ENCODE peak calls at places on chromosomes 13 and 19, in eight cellular contexts. One of them, this sample, is unnamed.

GRCh38 chr13:79307866-79308298 is 98.2 kb downstream of the RBM26 start:
- DNase-seq in heart right ventricle: no peak
- DNase-seq in ascending aorta: no peak
- DNase-seq in adrenal gland: peak
- DNase-seq in CD8-positive, alpha-beta T cell: no peak
- DNase-seq in GM23338: peak
- DNase-seq in left ventricle myocardium inferior: no peak
- DNase-seq in HCT116: no peak
- DNase-seq in this sample: no peak

GRCh38 chr19:42132851-42133528 is 744 bp upstream of the POU2F2 start:
- DNase-seq in CD8-positive, alpha-beta T cell: peak
- DNase-seq in heart right ventricle: peak
- DNase-seq in adrenal gland: no peak
- DNase-seq in ascending aorta: peak
- DNase-seq in HCT116: peak
- DNase-seq in left ventricle myocardium inferior: peak
- DNase-seq in GM23338: peak
- DNase-seq in this sample: peak

GRCh38 chr19:3478409-3479176 is 1.7 kb downstream of the SMIM24 start:
- DNase-seq in GM23338: peak
- DNase-seq in ascending aorta: no peak
- DNase-seq in heart right ventricle: no peak
- DNase-seq in HCT116: no peak
- DNase-seq in adrenal gland: no peak
- DNase-seq in CD8-positive, alpha-beta T cell: no peak
- DNase-seq in left ventricle myocardium inferior: no peak
- DNase-seq in this sample: no peak

GRCh38 chr19:27671876-27672275 is 1541.1 kb downstream of the UQCRFS1 start:
- DNase-seq in adrenal gland: no peak
- DNase-seq in CD8-positive, alpha-beta T cell: no peak
- DNase-seq in GM23338: no peak
- DNase-seq in heart right ventricle: no peak
- DNase-seq in ascending aorta: no peak
- DNase-seq in HCT116: no peak
- DNase-seq in left ventricle myocardium inferior: no peak
- DNase-seq in this sample: no peak

GRCh38 chr13:33080962-33081655 is 64.9 kb downstream of the KL start:
- DNase-seq in heart right ventricle: no peak
- DNase-seq in GM23338: no peak
- DNase-seq in adrenal gland: no peak
- DNase-seq in ascending aorta: no peak
- DNase-seq in CD8-positive, alpha-beta T cell: no peak
- DNase-seq in left ventricle myocardium inferior: no peak
- DNase-seq in HCT116: no peak
- DNase-seq in this sample: no peak

GRCh38 chr13:21238267-21238666 is 61.8 kb downstream of the MRPL57 start:
- DNase-seq in left ventricle myocardium inferior: no peak
- DNase-seq in HCT116: no peak
- DNase-seq in GM23338: no peak
- DNase-seq in CD8-positive, alpha-beta T cell: no peak
- DNase-seq in adrenal gland: no peak
- DNase-seq in ascending aorta: no peak
- DNase-seq in heart right ventricle: no peak
- DNase-seq in this sample: no peak

GRCh38 chr13:51212808-51213728 is 9.1 kb upstream of the FAM124A start:
- DNase-seq in ascending aorta: no peak
- DNase-seq in heart right ventricle: no peak
- DNase-seq in HCT116: no peak
- DNase-seq in left ventricle myocardium inferior: no peak
- DNase-seq in CD8-positive, alpha-beta T cell: no peak
- DNase-seq in adrenal gland: no peak
- DNase-seq in GM23338: no peak
- DNase-seq in this sample: no peak

GRCh38 chr13:113981201-113981605 is 7.3 kb upstream of the C13orf46 start:
- DNase-seq in heart right ventricle: no peak
- DNase-seq in CD8-positive, alpha-beta T cell: no peak
- DNase-seq in left ventricle myocardium inferior: peak
- DNase-seq in adrenal gland: peak
- DNase-seq in ascending aorta: no peak
- DNase-seq in GM23338: no peak
- DNase-seq in HCT116: peak
- DNase-seq in this sample: peak

GRCh38 chr19:47133021-47133471 is 2.4 kb downstream of the SAE1 start:
- DNase-seq in HCT116: no peak
- DNase-seq in adrenal gland: no peak
- DNase-seq in left ventricle myocardium inferior: no peak
- DNase-seq in GM23338: no peak
- DNase-seq in CD8-positive, alpha-beta T cell: no peak
- DNase-seq in heart right ventricle: no peak
- DNase-seq in ascending aorta: no peak
- DNase-seq in this sample: no peak

GRCh38 chr19:4660181-4660791 is 9.9 kb downstream of the MYDGF start:
- DNase-seq in CD8-positive, alpha-beta T cell: no peak
- DNase-seq in GM23338: peak
- DNase-seq in adrenal gland: no peak
- DNase-seq in heart right ventricle: no peak
- DNase-seq in ascending aorta: no peak
- DNase-seq in left ventricle myocardium inferior: no peak
- DNase-seq in HCT116: no peak
- DNase-seq in this sample: peak

GRCh38 chr13:104773775-104774174 is 1707.6 kb upstream of the SLC10A2 start:
- DNase-seq in left ventricle myocardium inferior: no peak
- DNase-seq in HCT116: peak
- DNase-seq in GM23338: peak
- DNase-seq in adrenal gland: no peak
- DNase-seq in ascending aorta: no peak
- DNase-seq in CD8-positive, alpha-beta T cell: no peak
- DNase-seq in heart right ventricle: no peak
- DNase-seq in this sample: no peak

GRCh38 chr19:30799854-30800755 is 427.9 kb downstream of the ZNF536 start:
- DNase-seq in GM23338: peak
- DNase-seq in left ventricle myocardium inferior: peak
- DNase-seq in heart right ventricle: peak
- DNase-seq in HCT116: no peak
- DNase-seq in adrenal gland: peak
- DNase-seq in CD8-positive, alpha-beta T cell: no peak
- DNase-seq in ascending aorta: no peak
- DNase-seq in this sample: peak

GRCh38 chr13:98826156-98826555 is 73.7 kb upstream of the SLC15A1 start:
- DNase-seq in heart right ventricle: no peak
- DNase-seq in CD8-positive, alpha-beta T cell: no peak
- DNase-seq in adrenal gland: no peak
- DNase-seq in HCT116: no peak
- DNase-seq in left ventricle myocardium inferior: no peak
- DNase-seq in ascending aorta: no peak
- DNase-seq in GM23338: no peak
- DNase-seq in this sample: no peak

GRCh38 chr19:53079313-53079924 is 23.8 kb downstream of the ZNF160 start:
- DNase-seq in HCT116: no peak
- DNase-seq in ascending aorta: no peak
- DNase-seq in heart right ventricle: no peak
- DNase-seq in CD8-positive, alpha-beta T cell: no peak
- DNase-seq in GM23338: no peak
- DNase-seq in adrenal gland: no peak
- DNase-seq in left ventricle myocardium inferior: no peak
- DNase-seq in this sample: no peak

GRCh38 chr13:105083986-105084385 is 1451.5 kb downstream of the EFNB2 start:
- DNase-seq in adrenal gland: peak
- DNase-seq in left ventricle myocardium inferior: no peak
- DNase-seq in ascending aorta: no peak
- DNase-seq in HCT116: no peak
- DNase-seq in GM23338: no peak
- DNase-seq in heart right ventricle: no peak
- DNase-seq in CD8-positive, alpha-beta T cell: no peak
- DNase-seq in this sample: no peak

GRCh38 chr19:10173527-10173926 is 21.2 kb downstream of the DNMT1 start:
- DNase-seq in GM23338: no peak
- DNase-seq in ascending aorta: no peak
- DNase-seq in HCT116: no peak
- DNase-seq in CD8-positive, alpha-beta T cell: no peak
- DNase-seq in left ventricle myocardium inferior: no peak
- DNase-seq in adrenal gland: peak
- DNase-seq in heart right ventricle: no peak
- DNase-seq in this sample: no peak

GRCh38 chr19:10163557-10163956 is 31.2 kb downstream of the DNMT1 start:
- DNase-seq in ascending aorta: no peak
- DNase-seq in left ventricle myocardium inferior: no peak
- DNase-seq in CD8-positive, alpha-beta T cell: no peak
- DNase-seq in GM23338: no peak
- DNase-seq in HCT116: no peak
- DNase-seq in adrenal gland: no peak
- DNase-seq in heart right ventricle: no peak
- DNase-seq in this sample: no peak

GRCh38 chr19:10166046-10166445 is 28.7 kb downstream of the DNMT1 start:
- DNase-seq in CD8-positive, alpha-beta T cell: no peak
- DNase-seq in adrenal gland: no peak
- DNase-seq in ascending aorta: no peak
- DNase-seq in left ventricle myocardium inferior: no peak
- DNase-seq in heart right ventricle: no peak
- DNase-seq in GM23338: no peak
- DNase-seq in HCT116: no peak
- DNase-seq in this sample: no peak

GRCh38 chr19:10167459-10167858 is 27.3 kb downstream of the DNMT1 start:
- DNase-seq in adrenal gland: no peak
- DNase-seq in CD8-positive, alpha-beta T cell: no peak
- DNase-seq in ascending aorta: no peak
- DNase-seq in left ventricle myocardium inferior: no peak
- DNase-seq in heart right ventricle: no peak
- DNase-seq in HCT116: no peak
- DNase-seq in GM23338: no peak
- DNase-seq in this sample: no peak

DNA sequence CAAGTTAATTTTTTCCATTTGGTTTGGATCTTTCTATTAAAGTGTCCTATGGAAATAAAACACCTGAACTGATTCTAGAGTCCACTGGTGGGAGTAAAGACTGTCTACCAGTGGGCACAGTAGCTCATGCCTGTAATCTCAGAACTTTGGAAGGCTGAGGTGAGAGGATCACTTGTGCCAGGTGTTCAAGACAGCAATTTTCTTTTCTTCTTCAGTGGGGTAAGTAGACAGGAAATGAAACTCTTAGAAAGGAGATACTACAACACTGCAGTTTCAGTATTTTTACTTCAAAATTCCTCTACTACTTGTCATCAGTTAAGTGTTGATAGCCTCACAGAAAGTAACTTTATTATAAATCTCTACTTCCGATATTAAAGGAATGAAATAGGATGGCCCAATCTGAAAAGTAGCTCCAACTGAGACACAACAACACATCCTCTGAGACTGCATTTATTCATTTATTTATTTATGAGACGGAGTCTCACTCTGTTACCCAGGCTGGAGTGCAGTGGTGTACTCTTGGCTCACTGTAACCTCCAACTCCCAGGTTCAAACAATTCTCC is 26.3 kb downstream of the DNMT1 start:
- DNase-seq in ascending aorta: no peak
- DNase-seq in GM23338: no peak
- DNase-seq in adrenal gland: no peak
- DNase-seq in CD8-positive, alpha-beta T cell: no peak
- DNase-seq in HCT116: no peak
- DNase-seq in heart right ventricle: no peak
- DNase-seq in left ventricle myocardium inferior: no peak
- DNase-seq in this sample: no peak
- H3K27ac ChIP-seq in ascending aorta: no peak
- H3K27ac ChIP-seq in GM23338: no peak
- H3K27ac ChIP-seq in adrenal gland: no peak
- H3K27ac ChIP-seq in CD8-positive, alpha-beta T cell: no peak
- H3K27ac ChIP-seq in HCT116: no peak
- H3K27ac ChIP-seq in heart right ventricle: no peak
- H3K27ac ChIP-seq in left ventricle myocardium inferior: no peak
- H3K27ac ChIP-seq in this sample: no peak

GRCh38 chr19:1040476-1041271 is 767 bp downstream of the ABCA7 start:
- DNase-seq in adrenal gland: peak
- DNase-seq in heart right ventricle: peak
- DNase-seq in left ventricle myocardium inferior: peak
- DNase-seq in HCT116: peak
- DNase-seq in ascending aorta: peak
- DNase-seq in GM23338: peak
- DNase-seq in CD8-positive, alpha-beta T cell: peak
- DNase-seq in this sample: peak
- TF ChIP-seq CTCF in adrenal gland: no peak
- TF ChIP-seq CTCF in heart right ventricle: no peak
- TF ChIP-seq CTCF in left ventricle myocardium inferior: no peak
- TF ChIP-seq CTCF in HCT116: no peak
- TF ChIP-seq CTCF in ascending aorta: no peak
- TF ChIP-seq CTCF in GM23338: no peak
- TF ChIP-seq CTCF in CD8-positive, alpha-beta T cell: no peak
- TF ChIP-seq CTCF in this sample: no peak

DNA sequence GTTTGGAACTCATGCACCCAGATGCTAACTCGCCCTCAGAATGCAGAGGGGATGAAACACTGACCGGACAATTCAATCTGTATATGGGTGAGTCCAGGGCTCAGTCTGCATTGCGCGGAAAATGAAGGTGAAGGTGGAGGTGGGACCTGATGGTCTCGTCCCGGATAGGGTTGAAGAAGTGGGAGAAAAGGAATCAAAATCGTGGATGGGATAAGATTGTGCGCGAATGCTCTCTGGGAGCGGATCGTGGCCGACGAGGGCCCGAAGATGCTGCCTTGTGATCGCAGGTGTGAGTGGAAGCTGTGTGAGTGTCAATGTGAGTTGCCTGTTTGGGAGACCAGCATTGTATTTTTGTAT is 594 bp upstream of the ZNF850 start:
- DNase-seq in ascending aorta: no peak
- DNase-seq in heart right ventricle: no peak
- DNase-seq in GM23338: no peak
- DNase-seq in HCT116: no peak
- DNase-seq in adrenal gland: no peak
- DNase-seq in CD8-positive, alpha-beta T cell: no peak
- DNase-seq in left ventricle myocardium inferior: no peak
- DNase-seq in this sample: no peak
- H3K27ac ChIP-seq in ascending aorta: no peak
- H3K27ac ChIP-seq in heart right ventricle: peak
- H3K27ac ChIP-seq in GM23338: peak
- H3K27ac ChIP-seq in HCT116: no peak
- H3K27ac ChIP-seq in adrenal gland: no peak
- H3K27ac ChIP-seq in CD8-positive, alpha-beta T cell: peak
- H3K27ac ChIP-seq in left ventricle myocardium inferior: peak
- H3K27ac ChIP-seq in this sample: peak

GRCh38 chr19:14616310-14616870 is 33.5 kb downstream of the CLEC17A start:
- DNase-seq in adrenal gland: no peak
- DNase-seq in heart right ventricle: no peak
- DNase-seq in HCT116: no peak
- DNase-seq in left ventricle myocardium inferior: no peak
- DNase-seq in GM23338: no peak
- DNase-seq in ascending aorta: no peak
- DNase-seq in CD8-positive, alpha-beta T cell: no peak
- DNase-seq in this sample: no peak

GRCh38 chr19:14612657-14613056 is 29.8 kb downstream of the CLEC17A start:
- DNase-seq in GM23338: no peak
- DNase-seq in heart right ventricle: no peak
- DNase-seq in left ventricle myocardium inferior: no peak
- DNase-seq in ascending aorta: no peak
- DNase-seq in CD8-positive, alpha-beta T cell: no peak
- DNase-seq in adrenal gland: no peak
- DNase-seq in HCT116: no peak
- DNase-seq in this sample: no peak

GRCh38 chr19:14611051-14611450 is 28.2 kb downstream of the CLEC17A start:
- DNase-seq in GM23338: no peak
- DNase-seq in HCT116: no peak
- DNase-seq in heart right ventricle: no peak
- DNase-seq in ascending aorta: no peak
- DNase-seq in left ventricle myocardium inferior: no peak
- DNase-seq in adrenal gland: no peak
- DNase-seq in CD8-positive, alpha-beta T cell: no peak
- DNase-seq in this sample: no peak

GRCh38 chr19:14615628-14616027 is 32.7 kb downstream of the CLEC17A start:
- DNase-seq in ascending aorta: no peak
- DNase-seq in CD8-positive, alpha-beta T cell: no peak
- DNase-seq in HCT116: no peak
- DNase-seq in GM23338: no peak
- DNase-seq in adrenal gland: no peak
- DNase-seq in heart right ventricle: no peak
- DNase-seq in left ventricle myocardium inferior: no peak
- DNase-seq in this sample: no peak

GRCh38 chr19:14614099-14614412 is 31.2 kb downstream of the CLEC17A start:
- DNase-seq in ascending aorta: no peak
- DNase-seq in CD8-positive, alpha-beta T cell: no peak
- DNase-seq in left ventricle myocardium inferior: no peak
- DNase-seq in adrenal gland: no peak
- DNase-seq in GM23338: no peak
- DNase-seq in HCT116: no peak
- DNase-seq in heart right ventricle: no peak
- DNase-seq in this sample: no peak
- TF ChIP-seq CTCF in ascending aorta: no peak
- TF ChIP-seq CTCF in CD8-positive, alpha-beta T cell: no peak
- TF ChIP-seq CTCF in left ventricle myocardium inferior: no peak
- TF ChIP-seq CTCF in adrenal gland: no peak
- TF ChIP-seq CTCF in GM23338: no peak
- TF ChIP-seq CTCF in HCT116: no peak
- TF ChIP-seq CTCF in heart right ventricle: no peak
- TF ChIP-seq CTCF in this sample: no peak

This sample was measured in stomach.